ENCODE peak calls at places on chromosome 17, in seven cellular contexts. One of them, this sample, is unnamed. For H3K4me1, the result is how much of the 10 kb centered on the place peaks cover.

GRCh38 chr17:34542700-34543336 is 36.6 kb upstream of the TMEM132E start:
- DNase-seq in transverse colon: peak
- DNase-seq in heart left ventricle: no peak
- DNase-seq in testis: peak
- DNase-seq in IMR-90: no peak
- DNase-seq in A549: peak
- DNase-seq in adrenal gland: peak
- DNase-seq in this sample: peak

GRCh38 chr17:40325156-40326013 is 16.4 kb downstream of the RARA start:
- DNase-seq in transverse colon: no peak
- DNase-seq in heart left ventricle: peak
- DNase-seq in testis: no peak
- DNase-seq in IMR-90: no peak
- DNase-seq in A549: no peak
- DNase-seq in adrenal gland: no peak
- DNase-seq in this sample: no peak

GRCh38 chr17:68533887-68534700 is 21.9 kb downstream of the PRKAR1A start:
- DNase-seq in transverse colon: no peak
- DNase-seq in heart left ventricle: no peak
- DNase-seq in testis: no peak
- DNase-seq in IMR-90: peak
- DNase-seq in A549: no peak
- DNase-seq in adrenal gland: no peak
- DNase-seq in this sample: no peak

GRCh38 chr17:72359274-72359673 is 238.5 kb downstream of the SOX9 start:
- DNase-seq in transverse colon: no peak
- DNase-seq in heart left ventricle: no peak
- DNase-seq in testis: no peak
- DNase-seq in IMR-90: no peak
- DNase-seq in A549: no peak
- DNase-seq in adrenal gland: no peak
- DNase-seq in this sample: no peak

GRCh38 chr17:49896860-49897259 is 49.0 kb upstream of the TAC4 start:
- DNase-seq in transverse colon: no peak
- DNase-seq in heart left ventricle: no peak
- DNase-seq in testis: no peak
- DNase-seq in IMR-90: no peak
- DNase-seq in A549: no peak
- DNase-seq in adrenal gland: no peak
- DNase-seq in this sample: no peak

GRCh38 chr17:17204041-17204591 is 2.0 kb downstream of the PLD6 start:
- DNase-seq in transverse colon: peak
- DNase-seq in heart left ventricle: peak
- DNase-seq in testis: no peak
- DNase-seq in IMR-90: no peak
- DNase-seq in A549: no peak
- DNase-seq in adrenal gland: peak
- DNase-seq in this sample: peak

GRCh38 chr17:79223953-79224352 is 149.3 kb downstream of the ENGASE start:
- DNase-seq in transverse colon: no peak
- DNase-seq in heart left ventricle: no peak
- DNase-seq in testis: no peak
- DNase-seq in IMR-90: no peak
- DNase-seq in A549: no peak
- DNase-seq in adrenal gland: no peak
- DNase-seq in this sample: no peak

GRCh38 chr17:65438708-65439294 is 122.6 kb downstream of the AXIN2 start:
- DNase-seq in transverse colon: no peak
- DNase-seq in heart left ventricle: no peak
- DNase-seq in testis: no peak
- DNase-seq in IMR-90: peak
- DNase-seq in A549: peak
- DNase-seq in adrenal gland: no peak
- DNase-seq in this sample: peak

GRCh38 chr17:45425125-45425983 is 7.3 kb downstream of the ARHGAP27 start:
- DNase-seq in transverse colon: peak
- DNase-seq in heart left ventricle: peak
- DNase-seq in testis: peak
- DNase-seq in IMR-90: peak
- DNase-seq in A549: peak
- DNase-seq in adrenal gland: no peak
- DNase-seq in this sample: peak

GRCh38 chr17:72110953-72111339 is 9.9 kb upstream of the SOX9 start:
- DNase-seq in transverse colon: peak
- DNase-seq in heart left ventricle: no peak
- DNase-seq in testis: peak
- DNase-seq in IMR-90: no peak
- DNase-seq in A549: no peak
- DNase-seq in adrenal gland: no peak
- DNase-seq in this sample: no peak

DNA sequence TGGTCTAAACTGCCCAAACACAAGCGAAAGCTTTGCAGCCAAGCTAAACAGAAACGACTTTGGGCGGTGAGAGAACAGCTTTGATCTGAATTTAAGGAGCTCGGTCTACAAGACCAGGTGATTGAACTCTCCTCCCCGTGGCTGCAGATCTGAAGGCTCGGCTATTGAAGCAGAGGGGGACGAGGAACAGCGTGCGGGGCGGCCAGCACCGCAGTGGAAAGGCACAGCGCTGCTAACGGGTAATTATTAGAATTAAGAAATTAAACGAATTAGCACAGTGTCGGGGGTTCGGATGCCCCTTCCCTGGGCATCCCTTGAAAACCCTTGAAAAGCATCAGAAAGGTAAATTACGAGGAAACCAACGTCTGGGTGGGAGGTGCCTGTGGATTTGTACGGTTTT is 431 bp downstream of the TEKT3 start:
- DNase-seq in transverse colon: no peak
- DNase-seq in heart left ventricle: no peak
- DNase-seq in testis: no peak
- DNase-seq in IMR-90: no peak
- DNase-seq in A549: no peak
- DNase-seq in adrenal gland: no peak
- DNase-seq in this sample: no peak
- H3K4me3 ChIP-seq in transverse colon: peak
- H3K4me3 ChIP-seq in heart left ventricle: peak
- H3K4me3 ChIP-seq in testis: peak
- H3K4me3 ChIP-seq in IMR-90: peak
- H3K4me3 ChIP-seq in A549: peak
- H3K4me3 ChIP-seq in adrenal gland: no peak
- H3K4me3 ChIP-seq in this sample: peak

DNA sequence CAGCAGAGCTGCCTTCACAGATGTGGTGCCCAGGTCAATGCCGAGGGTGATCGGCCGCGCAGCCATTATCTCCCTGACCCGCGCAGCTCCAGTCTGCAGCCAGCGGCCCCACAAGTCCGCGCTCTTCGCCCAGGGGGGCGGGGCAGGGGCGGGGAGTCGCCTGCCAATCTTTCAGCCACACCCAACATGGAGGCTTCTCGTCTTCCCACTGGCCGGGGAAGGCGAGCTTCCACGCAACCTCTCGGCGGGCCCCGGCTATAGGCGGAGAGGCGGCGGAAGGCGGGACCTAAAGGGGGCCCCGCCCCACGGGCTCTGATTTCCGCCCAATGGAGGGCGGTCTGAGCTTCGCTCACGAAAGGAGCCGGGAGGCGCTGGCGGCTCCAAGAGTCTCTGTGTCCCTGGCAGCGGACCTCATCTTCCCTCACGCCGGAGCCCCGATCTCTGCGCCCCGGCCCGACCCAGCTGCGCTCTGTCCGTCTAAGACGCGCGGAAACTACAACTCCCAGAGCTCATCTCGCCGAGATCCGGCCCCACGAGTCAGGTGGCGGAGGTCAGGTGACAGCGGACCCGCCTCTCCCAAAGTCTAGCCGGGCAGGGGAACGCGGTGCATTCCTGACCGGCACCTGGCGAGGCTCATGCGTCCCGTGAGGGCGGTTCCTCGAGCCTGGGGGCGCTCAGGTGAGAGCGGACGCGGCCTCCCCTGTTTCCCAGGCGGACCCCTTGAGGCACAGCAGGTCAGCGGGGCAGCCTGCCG is at the start of the genes CTNS and SHPK:
- DNase-seq in transverse colon: peak
- DNase-seq in heart left ventricle: peak
- DNase-seq in testis: peak
- DNase-seq in IMR-90: peak
- DNase-seq in A549: peak
- DNase-seq in adrenal gland: peak
- DNase-seq in this sample: peak
- TF ChIP-seq POLR2A in transverse colon: peak
- TF ChIP-seq POLR2A in heart left ventricle: peak
- TF ChIP-seq POLR2A in testis: no peak
- TF ChIP-seq POLR2A in IMR-90: no peak
- TF ChIP-seq POLR2A in A549: peak
- TF ChIP-seq POLR2A in adrenal gland: peak
- TF ChIP-seq POLR2A in this sample: peak

DNA sequence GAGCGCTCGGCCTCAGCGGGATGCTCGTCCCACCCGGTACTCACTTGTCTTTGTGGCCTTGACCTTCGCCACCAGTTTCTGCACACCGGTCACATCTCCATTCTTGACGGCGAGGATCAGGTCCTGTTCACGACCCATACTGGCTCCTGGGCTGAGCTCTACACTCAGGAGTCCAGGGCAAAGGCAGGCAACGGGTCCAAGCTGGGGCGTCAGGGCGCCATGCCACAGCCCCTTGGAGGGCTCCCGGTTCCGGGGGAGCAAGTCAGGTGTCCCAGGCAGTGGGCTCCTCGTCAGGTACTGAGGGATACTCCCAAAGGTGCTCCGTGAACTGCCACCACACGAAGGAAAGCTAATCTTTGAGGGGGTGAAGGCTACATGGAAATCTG is 1.7 kb downstream of the CASKIN2 start:
- DNase-seq in transverse colon: no peak
- DNase-seq in heart left ventricle: no peak
- DNase-seq in testis: no peak
- DNase-seq in IMR-90: no peak
- DNase-seq in A549: no peak
- DNase-seq in adrenal gland: no peak
- DNase-seq in this sample: no peak
- H3K4me1 ChIP-seq in transverse colon: half or more
- H3K4me1 ChIP-seq in heart left ventricle: half or more
- H3K4me1 ChIP-seq in testis: under half
- H3K4me1 ChIP-seq in IMR-90: under half
- H3K4me1 ChIP-seq in A549: under half
- H3K4me1 ChIP-seq in adrenal gland: under half
- H3K4me1 ChIP-seq in this sample: half or more

GRCh38 chr17:77602883-77603640 is 355.4 kb upstream of the TNRC6C start:
- DNase-seq in transverse colon: no peak
- DNase-seq in heart left ventricle: no peak
- DNase-seq in testis: no peak
- DNase-seq in IMR-90: no peak
- DNase-seq in A549: no peak
- DNase-seq in adrenal gland: no peak
- DNase-seq in this sample: no peak

GRCh38 chr17:77600346-77600745 is 358.2 kb upstream of the TNRC6C start:
- DNase-seq in transverse colon: no peak
- DNase-seq in heart left ventricle: no peak
- DNase-seq in testis: no peak
- DNase-seq in IMR-90: no peak
- DNase-seq in A549: no peak
- DNase-seq in adrenal gland: no peak
- DNase-seq in this sample: no peak

GRCh38 chr17:77602062-77602746 is 356.3 kb upstream of the TNRC6C start:
- DNase-seq in transverse colon: peak
- DNase-seq in heart left ventricle: peak
- DNase-seq in testis: peak
- DNase-seq in IMR-90: peak
- DNase-seq in A549: no peak
- DNase-seq in adrenal gland: no peak
- DNase-seq in this sample: no peak

GRCh38 chr17:77599699-77600098 is 358.8 kb upstream of the TNRC6C start:
- DNase-seq in transverse colon: no peak
- DNase-seq in heart left ventricle: no peak
- DNase-seq in testis: no peak
- DNase-seq in IMR-90: no peak
- DNase-seq in A549: no peak
- DNase-seq in adrenal gland: no peak
- DNase-seq in this sample: no peak

DNA sequence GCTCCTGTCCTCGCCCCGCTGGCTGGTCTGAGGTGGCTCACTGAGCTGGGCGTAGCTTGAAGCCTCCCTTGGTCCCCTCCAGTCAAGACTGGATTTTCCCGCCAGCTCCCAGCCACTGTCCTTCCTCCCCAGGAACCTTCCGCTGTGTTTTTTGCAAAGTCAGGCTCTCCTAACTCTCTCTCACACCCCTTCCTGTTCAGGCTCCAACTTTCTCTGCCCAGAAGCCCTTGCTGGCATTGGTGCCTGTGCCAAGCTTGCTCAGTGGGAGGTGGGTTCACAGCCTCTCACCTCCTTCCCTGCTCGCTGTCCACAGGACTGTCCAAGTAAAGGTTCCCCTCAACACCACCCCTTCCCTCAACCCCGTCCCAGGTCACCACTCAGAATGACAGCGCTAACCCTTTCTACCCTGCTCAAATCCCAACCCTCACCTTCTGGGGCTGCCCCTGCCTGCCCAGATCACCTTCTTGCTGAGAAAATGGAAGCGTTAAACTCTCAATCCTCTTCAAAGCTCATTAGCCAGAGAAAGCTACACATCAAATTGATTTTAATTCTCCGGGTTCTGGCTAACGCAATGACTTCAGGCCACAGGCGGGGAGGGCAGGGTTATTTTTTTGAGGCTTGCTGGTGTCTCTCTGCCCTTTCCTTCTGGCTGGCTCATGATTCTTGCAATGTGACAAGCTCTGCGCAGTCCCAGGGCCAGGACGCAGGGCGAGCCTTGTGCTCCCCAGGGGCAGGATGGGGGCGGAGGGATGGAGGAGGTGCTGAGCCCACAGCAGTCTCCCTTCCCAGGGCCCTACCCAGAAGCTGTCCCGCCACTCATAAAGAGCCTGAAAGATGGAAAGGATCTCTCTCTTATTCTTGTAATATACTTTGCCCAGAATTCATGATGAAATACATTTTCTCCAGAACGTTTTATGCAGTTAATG is 357.2 kb upstream of the TNRC6C start:
- DNase-seq in transverse colon: no peak
- DNase-seq in heart left ventricle: peak
- DNase-seq in testis: no peak
- DNase-seq in IMR-90: no peak
- DNase-seq in A549: no peak
- DNase-seq in adrenal gland: no peak
- DNase-seq in this sample: peak
- H3K4me3 ChIP-seq in transverse colon: no peak
- H3K4me3 ChIP-seq in heart left ventricle: no peak
- H3K4me3 ChIP-seq in testis: no peak
- H3K4me3 ChIP-seq in IMR-90: no peak
- H3K4me3 ChIP-seq in A549: no peak
- H3K4me3 ChIP-seq in adrenal gland: no peak
- H3K4me3 ChIP-seq in this sample: no peak